ENCODE peak calls at places on chromosomes 16 and 17, in nine cellular contexts. H is CD4-positive, alpha-beta T cell; L is right atrium auricular region; O is fibroblast of gingiva; Y is iPS-NIHi11; K is bronchial epithelial cell; B is psoas muscle; A is sigmoid colon; X is activated T-cell treated with anti-CD3 and anti-CD28 coated beads, Interleukin-2, amount 50 U/mL, for 4 hours. U is an unnamed sample.

GRCh38 chr16:83482545-83483162 is 325.1 kb upstream of the HSBP1 start:
- DNase-seq in H (no peak), L (no peak), O (no peak), Y (no peak), K (no peak), B (no peak), A (no peak), X (no peak), U (no peak)

GRCh38 chr16:8846401-8846932 is 22.3 kb downstream of the CARHSP1 start:
- DNase-seq in H (no peak), L (no peak), O (no peak), Y (no peak), K (no peak), B (no peak), A (no peak), X (no peak), U (no peak)

GRCh38 chr17:44002141-44002848 is 2.1 kb upstream of the NAGS start:
- DNase-seq in H (no peak), L (no peak), O (peak; percentile 90), Y (no peak), K (peak; percentile 90), B (peak; percentile 28), A (no peak), X (no peak), U (peak; percentile 80)

GRCh38 chr16:84013787-84014569 is 28.6 kb downstream of the SLC38A8 start:
- DNase-seq in H (peak; percentile 4), L (no peak), O (no peak), Y (peak; percentile 94), K (peak; percentile 92), B (no peak), A (no peak), X (peak; percentile 25), U (peak; percentile 94)

GRCh38 chr16:77499373-77500285 is 64.8 kb upstream of the ADAMTS18 start:
- DNase-seq in H (no peak), L (peak; percentile 60), O (peak; percentile 64), Y (peak; percentile 15), K (no peak), B (peak; percentile 53), A (peak; percentile 76), X (no peak), U (no peak)

GRCh38 chr17:55641559-55642160 is 81.0 kb downstream of the TMEM100 start:
- DNase-seq in H (peak; percentile 16), L (peak; percentile 81), O (peak; percentile 71), Y (peak; percentile 20), K (peak; percentile 53), B (peak; percentile 72), A (peak; percentile 90), X (no peak), U (peak; percentile 58)

GRCh38 chr17:32625971-32626370 is 139.2 kb downstream of the CDK5R1 start:
- DNase-seq in H (no peak), L (no peak), O (no peak), Y (no peak), K (no peak), B (no peak), A (no peak), X (no peak), U (no peak)

GRCh38 chr17:81341347-81342061 is 46.4 kb upstream of the SLC38A10 start:
- DNase-seq in H (no peak), L (no peak), O (no peak), Y (no peak), K (no peak), B (no peak), A (peak; percentile 67), X (no peak), U (no peak)

GRCh38 chr16:9102379-9102778 is 10.9 kb downstream of the HAPSTR1 start:
- DNase-seq in H (no peak), L (no peak), O (peak; percentile 83), Y (no peak), K (peak; percentile 86), B (no peak), A (no peak), X (no peak), U (no peak)

GRCh38 chr17:71666047-71666446 is 454.8 kb upstream of the SOX9 start:
- DNase-seq in H (no peak), L (no peak), O (no peak), Y (no peak), K (peak; percentile 3), B (no peak), A (no peak), X (no peak), U (no peak)

GRCh38 chr16:75320435-75320834 is 69.0 kb upstream of the BCAR1 start:
- DNase-seq in H (no peak), L (no peak), O (no peak), Y (no peak), K (no peak), B (no peak), A (no peak), X (no peak), U (peak; percentile 41)

GRCh38 chr16:2001035-2001434 is 8.6 kb downstream of the ZNF598 start:
- DNase-seq in H (no peak), L (no peak), O (no peak), Y (no peak), K (no peak), B (no peak), A (no peak), X (no peak), U (no peak)

GRCh38 chr16:2675021-2675420 is 7.3 kb upstream of the KCTD5 start:
- DNase-seq in H (no peak), L (no peak), O (no peak), Y (no peak), K (no peak), B (no peak), A (peak; percentile 56), X (no peak), U (no peak)

GRCh38 chr17:56319531-56319930 is 166.3 kb downstream of the ANKFN1 start:
- DNase-seq in H (no peak), L (no peak), O (peak; percentile 36), Y (peak; percentile 57), K (peak; percentile 62), B (no peak), A (no peak), X (no peak), U (peak; percentile 58)

GRCh38 chr17:42849451-42850157 is 1.4 kb upstream of the AOC3 start:
- DNase-seq in H (no peak), L (no peak), O (no peak), Y (no peak), K (no peak), B (no peak), A (no peak), X (no peak), U (no peak)

GRCh38 chr17:40168262-40168832 is 8.9 kb upstream of the RAPGEFL1 start:
- DNase-seq in H (no peak), L (no peak), O (peak; percentile 61), Y (peak; percentile 81), K (peak; percentile 63), B (no peak), A (peak; percentile 71), X (peak; percentile 18), U (peak; percentile 77)

GRCh38 chr16:30665830-30666190 is 7.6 kb downstream of the FBRS start:
- DNase-seq in H (no peak), L (no peak), O (no peak), Y (no peak), K (no peak), B (no peak), A (no peak), X (no peak), U (no peak)

GRCh38 chr17:37637956-37638355 is 5.3 kb downstream of the DDX52 start:
- DNase-seq in H (no peak), L (no peak), O (no peak), Y (no peak), K (no peak), B (no peak), A (no peak), X (no peak), U (no peak)

GRCh38 chr16:143456-143855 is 5.0 kb upstream of the NPRL3 start:
- DNase-seq in H (no peak), L (no peak), O (no peak), Y (no peak), K (peak; percentile 36), B (no peak), A (no peak), X (no peak), U (no peak)

GRCh38 chr16:80883159-80883642 is 78.8 kb upstream of the CDYL2 start:
- DNase-seq in H (no peak), L (no peak), O (no peak), Y (no peak), K (no peak), B (no peak), A (no peak), X (no peak), U (peak; percentile 70)

GRCh38 chr17:79176792-79177601 is 102.4 kb downstream of the ENGASE start:
- DNase-seq in H (no peak), L (no peak), O (no peak), Y (peak; percentile 55), K (no peak), B (no peak), A (no peak), X (no peak), U (no peak)

GRCh38 chr17:40303009-40303657 is 5.8 kb upstream of the RARA start:
- DNase-seq in H (no peak), L (no peak), O (peak; percentile 86), Y (peak; percentile 58), K (peak; percentile 63), B (peak; percentile 19), A (no peak), X (peak; percentile 52), U (peak; percentile 64)

GRCh38 chr17:50130778-50131317 is 888 bp upstream of the SAMD14 start:
- DNase-seq in H (no peak), L (no peak), O (no peak), Y (peak; percentile 56), K (no peak), B (peak; percentile 59), A (no peak), X (no peak), U (peak; percentile 39)